ENCODE peak calls at places on chromosomes 11 and 22, in ten cellular contexts. W is lung; X is hippocampal formation; Z is mesothelial cell of epicardium; H is effector memory CD8-positive, alpha-beta T cell; A is activated effector memory CD4-positive, alpha-beta T cell treated with anti-CD3 and anti-CD28 coated beads, Interleukin-2, amount 50 U/mL, for 16 hours; G is Peyer's patch; Q is stimulated activated naive CD4-positive, alpha-beta T cell treated with Interleukin-2 at 50 U/mL for 16 hours; M is T-helper 1 cell; O is Panc1. Y is an unnamed sample.

GRCh38 chr11:59187587-59187986 is 15.7 kb downstream of the DTX4 start:
- DNase-seq in W (peak; percentile 64), X (no peak), Z (no peak), H (no peak), A (no peak), G (no peak), Q (no peak), M (no peak), O (no peak), Y (no peak)

GRCh38 chr22:20130739-20131592 is 638 bp upstream of the ZDHHC8 start:
- DNase-seq in W (peak; percentile 81), X (peak; percentile 63), Z (peak; percentile 55), H (peak; percentile 67), A (peak; percentile 93), G (peak; percentile 87), Q (peak; percentile 82), M (peak; percentile 67), O (no peak), Y (peak; percentile 87)

GRCh38 chr11:117231637-117232021 is 244 bp downstream of the PCSK7 start:
- DNase-seq in W (no peak), X (no peak), Z (no peak), H (no peak), A (no peak), G (no peak), Q (no peak), M (no peak), O (no peak), Y (no peak)

GRCh38 chr11:2142762-2143202 is 3.6 kb upstream of the IGF2 start:
- DNase-seq in W (no peak), X (no peak), Z (no peak), H (no peak), A (no peak), G (no peak), Q (peak; percentile 47), M (no peak), O (no peak), Y (no peak)

GRCh38 chr22:38181453-38182200 is at the start of gene PLA2G6:
- DNase-seq in W (peak; percentile 99), X (peak; percentile 99), Z (peak; percentile 96), H (peak; percentile 95), A (peak; percentile 99), G (peak; percentile 100), Q (peak; percentile 96), M (peak; percentile 92), O (peak; percentile 86), Y (peak; percentile 98)

GRCh38 chr11:75565221-75565814 is 3.3 kb downstream of the SERPINH1 start:
- DNase-seq in W (no peak), X (no peak), Z (no peak), H (no peak), A (no peak), G (no peak), Q (no peak), M (no peak), O (no peak), Y (no peak)

GRCh38 chr22:39177791-39178190 is 25.3 kb upstream of the CBX7 start:
- DNase-seq in W (no peak), X (no peak), Z (no peak), H (no peak), A (peak; percentile 55), G (no peak), Q (no peak), M (no peak), O (no peak), Y (no peak)

GRCh38 chr11:113645593-113646349 is 60.3 kb downstream of the TMPRSS5 start:
- DNase-seq in W (no peak), X (no peak), Z (no peak), H (no peak), A (no peak), G (no peak), Q (no peak), M (no peak), O (no peak), Y (no peak)

GRCh38 chr22:29480512-29481264 is 670 bp downstream of the NEFH start:
- DNase-seq in W (no peak), X (no peak), Z (no peak), H (no peak), A (peak; percentile 71), G (no peak), Q (peak; percentile 12), M (no peak), O (no peak), Y (peak; percentile 24)

GRCh38 chr11:76845069-76845468 is 15.6 kb upstream of the ACER3 start:
- DNase-seq in W (no peak), X (no peak), Z (no peak), H (no peak), A (no peak), G (no peak), Q (no peak), M (no peak), O (no peak), Y (no peak)

GRCh38 chr11:120344302-120345004 is 8.2 kb downstream of the ARHGEF12 start:
- DNase-seq in W (no peak), X (no peak), Z (no peak), H (peak; percentile 60), A (peak; percentile 64), G (no peak), Q (no peak), M (peak; percentile 55), O (no peak), Y (no peak)

GRCh38 chr11:120335596-120335927 is 651 bp upstream of the ARHGEF12 start:
- DNase-seq in W (no peak), X (peak; percentile 66), Z (peak; percentile 43), H (no peak), A (no peak), G (no peak), Q (no peak), M (no peak), O (no peak), Y (peak; percentile 47)

GRCh38 chr11:7603031-7603781 is 70.1 kb downstream of the CYB5R2 start:
- DNase-seq in W (no peak), X (no peak), Z (no peak), H (no peak), A (no peak), G (no peak), Q (no peak), M (no peak), O (no peak), Y (no peak)

GRCh38 chr11:45168366-45169130 is 22.1 kb downstream of the PRDM11 start:
- DNase-seq in W (no peak), X (no peak), Z (no peak), H (no peak), A (no peak), G (peak; percentile 24), Q (no peak), M (no peak), O (no peak), Y (no peak)

GRCh38 chr22:50670513-50670912 is 2.1 kb upstream of the SHANK3 start:
- DNase-seq in W (no peak), X (no peak), Z (no peak), H (no peak), A (no peak), G (no peak), Q (no peak), M (no peak), O (no peak), Y (no peak)

GRCh38 chr11:117925198-117925925 is 3.8 kb downstream of the TMPRSS13 start:
- DNase-seq in W (no peak), X (no peak), Z (no peak), H (no peak), A (peak; percentile 34), G (peak; percentile 16), Q (no peak), M (no peak), O (no peak), Y (no peak)